ENCODE peak calls at places on chromosomes 16 and 17, in ten cellular contexts. T is foreskin fibroblast; Y is hypothalamus; K is iris pigment epithelial cell; S is cardiac fibroblast; Q is HEK293T; B is stimulated activated CD8-positive, alpha-beta memory T cell treated with anti-CD3 and anti-CD28 coated beads, Interleukin-7, amount 100 ng/mL, for 24 hours; J is effector CD8-positive, alpha-beta T cell; P is activated CD4-positive, alpha-beta T cell treated with anti-CD3 and anti-CD28 coated beads for 36 hours; X is Daoy. O is an unnamed sample.

GRCh38 chr16:48517493-48517892 is 92.5 kb downstream of the N4BP1 start:
- DNase-seq in T (no peak), Y (no peak), K (no peak), S (no peak), Q (no peak), B (no peak), J (no peak), P (no peak), X (no peak), O (no peak)

GRCh38 chr16:79602615-79603014 is 2.1 kb upstream of the MAF start:
- DNase-seq in T (no peak), Y (no peak), K (no peak), S (no peak), Q (no peak), B (no peak), J (no peak), P (peak), X (no peak), O (no peak)

GRCh38 chr16:87570938-87571867 is 31.1 kb upstream of the JPH3 start:
- DNase-seq in T (peak), Y (no peak), K (peak), S (peak), Q (peak), B (no peak), J (no peak), P (peak), X (peak), O (no peak)

GRCh38 chr16:77113835-77114234 is 77.2 kb upstream of the MON1B start:
- DNase-seq in T (no peak), Y (no peak), K (no peak), S (no peak), Q (no peak), B (no peak), J (no peak), P (peak), X (peak), O (no peak)

GRCh38 chr16:14497245-14498082 is 132.6 kb downstream of the PARN start:
- DNase-seq in T (no peak), Y (no peak), K (no peak), S (no peak), Q (no peak), B (no peak), J (no peak), P (no peak), X (no peak), O (no peak)

GRCh38 chr17:63940584-63940983 is 8.5 kb upstream of the CD79B start:
- DNase-seq in T (no peak), Y (no peak), K (no peak), S (no peak), Q (no peak), B (no peak), J (no peak), P (no peak), X (no peak), O (no peak)

GRCh38 chr16:11609474-11610120 is 22.9 kb upstream of the LITAF start:
- DNase-seq in T (no peak), Y (no peak), K (no peak), S (no peak), Q (no peak), B (no peak), J (no peak), P (no peak), X (peak), O (no peak)

GRCh38 chr16:66298571-66299120 is 67.8 kb upstream of the CDH5 start:
- DNase-seq in T (no peak), Y (no peak), K (no peak), S (no peak), Q (no peak), B (no peak), J (no peak), P (no peak), X (no peak), O (peak)

GRCh38 chr16:82199209-82199608 is 29.2 kb upstream of the MPHOSPH6 start:
- DNase-seq in T (no peak), Y (no peak), K (no peak), S (no peak), Q (no peak), B (no peak), J (no peak), P (no peak), X (peak), O (no peak)

GRCh38 chr16:72834499-72834898 is 213.4 kb downstream of the ZFHX3 start:
- DNase-seq in T (no peak), Y (no peak), K (no peak), S (no peak), Q (no peak), B (no peak), J (no peak), P (no peak), X (no peak), O (no peak)

GRCh38 chr16:85905110-85906095 is 6.4 kb downstream of the IRF8 start:
- DNase-seq in T (no peak), Y (no peak), K (no peak), S (no peak), Q (no peak), B (no peak), J (no peak), P (no peak), X (no peak), O (no peak)

GRCh38 chr17:8013731-8014557 is 11.5 kb downstream of the GUCY2D start:
- DNase-seq in T (no peak), Y (no peak), K (no peak), S (no peak), Q (no peak), B (no peak), J (no peak), P (no peak), X (no peak), O (peak)

GRCh38 chr16:67935096-67935401 is 1.6 kb downstream of the PSMB10 start:
- DNase-seq in T (no peak), Y (no peak), K (no peak), S (no peak), Q (no peak), B (no peak), J (no peak), P (no peak), X (no peak), O (no peak)

GRCh38 chr17:73841431-73842060 is 197.3 kb upstream of the SDK2 start:
- DNase-seq in T (no peak), Y (no peak), K (no peak), S (no peak), Q (no peak), B (no peak), J (no peak), P (peak), X (peak), O (no peak)

GRCh38 chr17:49471089-49471683 is 23.9 kb upstream of the NGFR start:
- DNase-seq in T (peak), Y (peak), K (no peak), S (no peak), Q (no peak), B (no peak), J (no peak), P (no peak), X (no peak), O (no peak)

GRCh38 chr17:79946352-79947231 is 89.1 kb downstream of the TBC1D16 start:
- DNase-seq in T (no peak), Y (no peak), K (no peak), S (no peak), Q (no peak), B (no peak), J (no peak), P (no peak), X (no peak), O (no peak)

GRCh38 chr17:6437466-6437865 is 2.5 kb upstream of the AIPL1 start:
- DNase-seq in T (no peak), Y (no peak), K (no peak), S (no peak), Q (no peak), B (no peak), J (no peak), P (no peak), X (no peak), O (no peak)

GRCh38 chr17:81527591-81528383 is at the start of gene FSCN2:
- DNase-seq in T (peak), Y (no peak), K (no peak), S (no peak), Q (no peak), B (no peak), J (no peak), P (no peak), X (no peak), O (no peak)

GRCh38 chr17:60231234-60231633 is 81.5 kb downstream of the CA4 start:
- DNase-seq in T (peak), Y (no peak), K (peak), S (peak), Q (no peak), B (no peak), J (no peak), P (no peak), X (no peak), O (no peak)

GRCh38 chr17:63702223-63702577 is 2.3 kb upstream of the LIMD2 start:
- DNase-seq in T (no peak), Y (no peak), K (no peak), S (no peak), Q (no peak), B (no peak), J (peak), P (peak), X (no peak), O (peak)

GRCh38 chr16:68475071-68475470 is 26.8 kb upstream of the SMPD3 start:
- DNase-seq in T (no peak), Y (no peak), K (no peak), S (no peak), Q (no peak), B (no peak), J (no peak), P (no peak), X (no peak), O (no peak)

GRCh38 chr16:78488461-78488860 is 389.0 kb downstream of the WWOX start:
- DNase-seq in T (no peak), Y (no peak), K (no peak), S (no peak), Q (no peak), B (no peak), J (no peak), P (no peak), X (no peak), O (no peak)

GRCh38 chr17:41647940-41648410 is 23.6 kb upstream of the KRT17 start:
- DNase-seq in T (peak), Y (peak), K (peak), S (peak), Q (peak), B (peak), J (peak), P (peak), X (peak), O (peak)

GRCh38 chr17:73228748-73229236 is 32.9 kb downstream of the CPSF4L start:
- DNase-seq in T (peak), Y (no peak), K (peak), S (peak), Q (peak), B (no peak), J (no peak), P (peak), X (peak), O (peak)

GRCh38 chr16:10741844-10742243 is 1.8 kb upstream of the NUBP1 start:
- DNase-seq in T (peak), Y (no peak), K (no peak), S (no peak), Q (no peak), B (no peak), J (no peak), P (no peak), X (no peak), O (peak)

GRCh38 chr16:89175280-89176146 is 4.0 kb downstream of the CDH15 start:
- DNase-seq in T (no peak), Y (no peak), K (no peak), S (no peak), Q (no peak), B (no peak), J (no peak), P (no peak), X (no peak), O (no peak)

GRCh38 chr16:84780977-84781376 is 38.8 kb upstream of the CRISPLD2 start:
- DNase-seq in T (no peak), Y (no peak), K (no peak), S (no peak), Q (no peak), B (no peak), J (no peak), P (no peak), X (no peak), O (peak)

GRCh38 chr17:45155029-45155428 is 6.6 kb upstream of the HEXIM2 start:
- DNase-seq in T (no peak), Y (no peak), K (no peak), S (no peak), Q (no peak), B (no peak), J (no peak), P (no peak), X (no peak), O (no peak)

GRCh38 chr17:80032614-80033171 is 3.0 kb downstream of the TBC1D16 start:
- DNase-seq in T (no peak), Y (no peak), K (no peak), S (no peak), Q (no peak), B (no peak), J (no peak), P (no peak), X (no peak), O (no peak)

GRCh38 chr16:54934536-54935410 is 4.1 kb downstream of the IRX5 start:
- DNase-seq in T (peak), Y (no peak), K (no peak), S (no peak), Q (no peak), B (no peak), J (no peak), P (peak), X (no peak), O (no peak)

GRCh38 chr17:76202516-76202915 is 37.8 kb downstream of the RNF157 start:
- DNase-seq in T (peak), Y (no peak), K (peak), S (peak), Q (no peak), B (no peak), J (no peak), P (no peak), X (no peak), O (no peak)

GRCh38 chr17:41518789-41519449 is at the start of gene KRT15:
- DNase-seq in T (peak), Y (no peak), K (no peak), S (peak), Q (no peak), B (no peak), J (no peak), P (no peak), X (peak), O (no peak)